ENCODE peak calls at places on chromosomes 12 and 14, in six cellular contexts. O is IMR-90, A is H1, M is neuronal stem cell, Q is H9, I is trophoblast cell. G is an unnamed sample.

GRCh38 chr12:2198088-2198501 is 145.3 kb downstream of the CACNA1C start:
- DNase-seq in O (peak), A (peak), M (peak), Q (peak), I (peak), G (peak)

GRCh38 chr12:75389061-75389460 is 1.8 kb upstream of the GLIPR1L2 start:
- DNase-seq in O (peak), A (no peak), M (no peak), Q (no peak), I (peak), G (peak)

GRCh38 chr14:105852378-105853088 is 326.1 kb downstream of the TMEM121 start:
- DNase-seq in O (no peak), A (no peak), M (no peak), Q (peak), I (no peak), G (no peak)

GRCh38 chr12:120126635-120127005 is 10.1 kb upstream of the RAB35 start:
- DNase-seq in O (peak), A (no peak), M (no peak), Q (no peak), I (peak), G (no peak)

GRCh38 chr14:72024043-72024407 is 91.8 kb downstream of the RGS6 start:
- DNase-seq in O (peak), A (peak), M (peak), Q (peak), I (peak), G (no peak)

GRCh38 chr12:51744235-51744634 is 104.3 kb downstream of the FIGNL2 start:
- DNase-seq in O (peak), A (no peak), M (no peak), Q (no peak), I (no peak), G (peak)

GRCh38 chr12:13472690-13473089 is 276.2 kb downstream of the EMP1 start:
- DNase-seq in O (peak), A (no peak), M (no peak), Q (no peak), I (no peak), G (no peak)

GRCh38 chr14:57346741-57347140 is 43.6 kb upstream of the NAA30 start:
- DNase-seq in O (no peak), A (no peak), M (no peak), Q (no peak), I (no peak), G (no peak)

GRCh38 chr12:34395056-34396005 is 373.0 kb downstream of the ALG10 start:
- DNase-seq in O (no peak), A (peak), M (no peak), Q (peak), I (no peak), G (no peak)

GRCh38 chr14:105197274-105197673 is 16.2 kb upstream of the NUDT14 start:
- DNase-seq in O (peak), A (no peak), M (peak), Q (no peak), I (peak), G (peak)

GRCh38 chr12:80704430-80704829 is 3.0 kb upstream of the MYF6 start:
- DNase-seq in O (no peak), A (no peak), M (no peak), Q (no peak), I (no peak), G (no peak)

GRCh38 chr12:132239796-132240668 is 89.4 kb downstream of the GALNT9 start:
- DNase-seq in O (no peak), A (no peak), M (no peak), Q (no peak), I (no peak), G (no peak)

GRCh38 chr12:33480366-33480765 is 40.7 kb upstream of the SYT10 start:
- DNase-seq in O (no peak), A (no peak), M (no peak), Q (no peak), I (no peak), G (no peak)

GRCh38 chr14:55277972-55278740 is 6.9 kb downstream of the FBXO34 start:
- DNase-seq in O (no peak), A (no peak), M (no peak), Q (no peak), I (no peak), G (peak)

GRCh38 chr14:70622111-70622712 is 19.5 kb upstream of the TTC9 start:
- DNase-seq in O (peak), A (peak), M (peak), Q (peak), I (peak), G (peak)

GRCh38 chr12:3527181-3527580 is 36.2 kb downstream of the PRMT8 start:
- DNase-seq in O (peak), A (no peak), M (no peak), Q (no peak), I (peak), G (peak)

GRCh38 chr12:10849425-10849878 is at the start of gene PRR4:
- DNase-seq in O (no peak), A (no peak), M (no peak), Q (no peak), I (no peak), G (no peak)

GRCh38 chr14:49114161-49114893 is 471.9 kb downstream of the RPS29 start:
- DNase-seq in O (no peak), A (no peak), M (no peak), Q (no peak), I (no peak), G (no peak)

GRCh38 chr12:112900298-112901145 is 6.2 kb upstream of the OAS1 start:
- DNase-seq in O (peak), A (peak), M (peak), Q (peak), I (peak), G (peak)

GRCh38 chr12:4197922-4198763 is 75.4 kb upstream of the CCND2 start:
- DNase-seq in O (no peak), A (no peak), M (no peak), Q (no peak), I (no peak), G (no peak)

GRCh38 chr12:96878704-96879103 is 28.4 kb upstream of the NEDD1 start:
- DNase-seq in O (peak), A (no peak), M (no peak), Q (no peak), I (no peak), G (no peak)

GRCh38 chr12:46269429-46270241 is 792 bp upstream of the SLC38A1 start:
- DNase-seq in O (no peak), A (peak), M (no peak), Q (peak), I (peak), G (peak)

GRCh38 chr14:94113073-94113472 is 2.5 kb downstream of the IFI27 start:
- DNase-seq in O (no peak), A (no peak), M (no peak), Q (no peak), I (no peak), G (no peak)

GRCh38 chr14:21097616-21098133 is 780 bp downstream of the ZNF219 start:
- DNase-seq in O (no peak), A (no peak), M (no peak), Q (peak), I (no peak), G (no peak)
- H3K23ac ChIP-seq in O (no peak), A (no peak), M (no peak), Q (no peak), I (no peak), G (no peak)

DNA sequence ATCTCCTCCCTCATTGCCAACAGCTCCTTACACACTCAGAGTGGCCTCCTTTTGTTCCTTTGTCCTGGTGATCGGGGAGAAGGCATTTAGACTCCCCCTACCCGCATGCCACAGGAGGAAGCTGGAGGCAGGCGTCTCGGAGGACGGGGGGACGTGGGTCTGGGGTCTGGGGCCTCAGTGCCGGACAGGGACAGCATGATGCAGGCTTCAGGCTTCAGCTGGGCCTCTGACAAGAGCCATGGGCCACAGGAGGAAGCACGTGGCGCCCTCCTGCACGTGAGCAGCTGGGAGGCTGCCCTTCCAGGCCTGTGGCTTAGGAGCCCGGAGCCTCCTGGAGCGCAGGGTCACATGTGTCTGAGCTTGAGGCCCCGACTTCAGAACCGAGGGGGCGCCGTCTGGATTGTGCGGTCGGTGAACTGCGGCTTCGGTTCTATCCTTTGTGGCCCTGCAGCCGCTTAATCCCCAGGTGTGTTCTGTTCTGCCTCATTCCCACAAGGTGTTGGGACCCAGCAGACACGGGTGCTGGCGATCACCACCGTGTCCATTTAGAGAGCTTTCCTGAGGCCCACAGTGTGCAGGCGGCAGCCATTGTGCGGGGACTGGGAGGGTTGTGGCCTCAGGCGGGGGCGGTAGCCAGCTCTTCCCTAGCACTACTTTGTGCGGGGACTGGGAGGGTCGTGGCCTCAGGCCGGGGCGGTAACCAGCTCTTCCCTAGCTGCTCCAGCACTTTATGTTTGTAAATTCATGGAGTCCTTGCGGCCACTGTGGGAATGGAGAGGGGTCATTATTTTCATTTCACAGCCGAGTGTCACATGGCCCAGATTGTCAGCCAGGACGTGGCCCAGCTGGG is 150.1 kb downstream of the ADGRD1 start:
- DNase-seq in O (no peak), A (no peak), M (peak), Q (peak), I (no peak), G (no peak)
- H2AFZ ChIP-seq in O (no peak), A (no peak), M (peak), Q (no peak), I (no peak), G (no peak)

DNA sequence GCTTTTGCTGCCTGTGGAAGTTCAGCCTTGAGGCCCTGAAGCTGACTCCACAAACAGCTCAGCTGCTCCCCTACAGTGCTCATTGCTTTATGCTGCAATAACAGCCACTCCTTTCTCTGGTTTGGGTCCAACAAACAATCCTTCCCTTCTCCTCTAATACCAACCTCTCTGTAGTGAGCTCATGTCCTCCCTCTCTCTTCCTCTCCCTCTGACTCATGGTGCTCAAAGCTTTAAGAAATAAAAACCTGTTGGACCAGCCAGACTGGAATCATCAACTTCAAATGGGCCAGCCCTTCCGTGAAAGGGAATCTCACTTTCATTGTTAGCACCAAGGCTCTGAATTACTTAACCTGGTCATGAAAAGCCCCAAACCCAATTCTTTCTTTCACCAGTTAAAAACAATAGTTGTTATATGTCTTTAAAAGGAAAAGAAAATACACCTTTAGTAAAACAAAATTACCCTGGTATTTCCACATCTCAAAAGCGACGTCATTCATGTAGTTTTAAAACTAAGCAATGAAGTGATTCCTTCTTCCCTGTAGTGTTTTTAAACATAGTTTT is 126.4 kb downstream of the DUSP6 start:
- DNase-seq in O (peak), A (no peak), M (no peak), Q (peak), I (peak), G (peak)
- H3K4ac ChIP-seq in O (peak), A (no peak), M (no peak), Q (no peak), I (peak), G (no peak)

GRCh38 chr12:58809064-58809607 is 111.2 kb downstream of the LRIG3 start:
- DNase-seq in O (peak), A (no peak), M (no peak), Q (no peak), I (no peak), G (peak)
- H3K23ac ChIP-seq in O (no peak), A (no peak), M (no peak), Q (no peak), I (no peak), G (no peak)

G was measured in mesenchymal stem cell.